ENCODE peak calls at places on chromosomes 2 and 18, in nine cellular contexts. X, T, G, U, A, V, B, F and J are unnamed samples.

GRCh38 chr2:54409752-54410151 is 46.4 kb upstream of the SPTBN1 start:
- DNase-seq in X (no peak), T (peak; percentile 16), G (no peak), U (no peak), A (no peak), V (no peak), B (no peak), F (no peak), J (no peak)

GRCh38 chr2:9975805-9976447 is 24.4 kb downstream of the GRHL1 start:
- DNase-seq in X (no peak), T (peak; percentile 98), G (no peak), U (peak; percentile 97), A (no peak), V (peak; percentile 85), B (peak; percentile 58), F (peak; percentile 31), J (peak; percentile 96)

GRCh38 chr18:44789704-44790103 is 109.0 kb downstream of the SETBP1 start:
- DNase-seq in X (no peak), T (peak; percentile 54), G (no peak), U (peak; percentile 56), A (peak; percentile 48), V (no peak), B (peak; percentile 43), F (no peak), J (no peak)

GRCh38 chr18:12242658-12243260 is 11.4 kb upstream of the CIDEA start:
- DNase-seq in X (no peak), T (no peak), G (no peak), U (no peak), A (no peak), V (no peak), B (no peak), F (no peak), J (no peak)

GRCh38 chr18:21391074-21391673 is 149.1 kb downstream of the GREB1L start:
- DNase-seq in X (no peak), T (peak; percentile 79), G (no peak), U (peak; percentile 85), A (no peak), V (no peak), B (no peak), F (no peak), J (no peak)

GRCh38 chr2:64695656-64696310 is 42.1 kb upstream of the SERTAD2 start:
- DNase-seq in X (no peak), T (peak; percentile 65), G (no peak), U (peak; percentile 38), A (no peak), V (no peak), B (no peak), F (no peak), J (no peak)

GRCh38 chr2:230408244-230408842 is 7.7 kb upstream of the SP100 start:
- DNase-seq in X (no peak), T (peak; percentile 83), G (no peak), U (peak; percentile 94), A (no peak), V (no peak), B (peak; percentile 73), F (no peak), J (peak; percentile 96)

GRCh38 chr2:174023591-174024523 is 58.7 kb upstream of the SP3 start:
- DNase-seq in X (no peak), T (peak; percentile 96), G (peak; percentile 71), U (peak; percentile 98), A (peak; percentile 81), V (peak; percentile 81), B (peak; percentile 77), F (no peak), J (peak; percentile 88)

GRCh38 chr2:124566518-124566970 is 541.5 kb downstream of the CNTNAP5 start:
- DNase-seq in X (no peak), T (no peak), G (no peak), U (no peak), A (no peak), V (no peak), B (no peak), F (no peak), J (no peak)

DNA sequence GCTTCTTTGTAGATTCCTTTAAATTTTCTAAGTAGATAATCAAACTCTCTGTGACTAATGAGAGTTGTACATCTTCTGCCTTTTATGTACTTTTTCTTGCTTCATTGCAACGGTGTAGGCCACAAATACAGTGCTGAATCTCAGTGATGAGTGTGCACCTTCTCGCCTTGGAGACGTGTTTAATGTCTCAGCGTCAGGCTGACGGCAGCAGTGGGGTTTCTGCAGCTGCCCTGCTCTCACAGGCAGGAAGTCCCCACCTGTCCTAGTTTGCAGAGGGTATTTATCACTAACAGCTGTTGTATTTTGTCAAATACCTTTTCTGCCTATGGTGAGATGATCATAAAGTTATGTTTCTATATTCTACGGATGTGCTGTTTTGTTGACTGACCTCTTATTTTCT is 13.3 kb downstream of the AGXT start:
- DNase-seq in X (no peak), T (no peak), G (peak; percentile 9), U (no peak), A (no peak), V (no peak), B (no peak), F (no peak), J (no peak)
- H3K27me3 ChIP-seq in X (peaks cover 62% of the 10 kb centered on the region), T (no peaks in the 10 kb centered on the region), G (no peaks in the 10 kb centered on the region), U (no peaks in the 10 kb centered on the region), A (no peaks in the 10 kb centered on the region), V (peaks cover 13% of the 10 kb centered on the region), B (no peaks in the 10 kb centered on the region), F (peaks cover 12% of the 10 kb centered on the region), J (peaks cover 10% of the 10 kb centered on the region)

DNA sequence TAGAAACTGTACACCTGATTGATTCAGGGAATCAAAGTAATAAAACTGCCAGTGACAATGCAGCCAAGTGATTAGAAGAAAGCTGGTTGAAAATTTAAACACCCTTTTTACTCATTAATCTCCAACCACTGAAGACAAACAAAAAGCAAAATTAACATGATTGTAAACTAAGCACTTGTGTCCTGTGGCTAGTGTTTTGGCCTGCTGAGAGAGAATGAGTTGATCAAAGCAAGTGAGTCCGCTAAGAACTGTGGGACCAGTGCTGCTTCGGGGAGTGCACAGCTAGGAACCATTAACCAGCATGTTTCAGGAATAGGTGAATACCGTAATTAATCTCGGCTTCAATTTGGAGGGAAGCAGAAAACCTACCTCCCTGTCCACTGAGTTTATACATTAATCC is 13.6 kb upstream of the PAPOLG start:
- DNase-seq in X (no peak), T (no peak), G (no peak), U (no peak), A (no peak), V (no peak), B (no peak), F (no peak), J (no peak)
- H3K27me3 ChIP-seq in X (no peaks in the 10 kb centered on the region), T (no peaks in the 10 kb centered on the region), G (peaks cover 10% of the 10 kb centered on the region), U (peaks cover 10% of the 10 kb centered on the region), A (no peaks in the 10 kb centered on the region), V (peaks cover 12% of the 10 kb centered on the region), B (peaks cover 8% of the 10 kb centered on the region), F (peaks cover 36% of the 10 kb centered on the region), J (no peaks in the 10 kb centered on the region)

GRCh38 chr2:26843041-26843440 is 4.9 kb upstream of the DPYSL5 start:
- DNase-seq in X (no peak), T (no peak), G (no peak), U (no peak), A (no peak), V (no peak), B (no peak), F (no peak), J (no peak)

GRCh38 chr2:26838121-26838906 is 9.6 kb upstream of the DPYSL5 start:
- DNase-seq in X (peak; percentile 25), T (peak; percentile 36), G (no peak), U (peak; percentile 55), A (no peak), V (no peak), B (no peak), F (peak; percentile 26), J (peak; percentile 71)

GRCh38 chr2:26845021-26845420 is 2.9 kb upstream of the DPYSL5 start:
- DNase-seq in X (no peak), T (no peak), G (no peak), U (no peak), A (no peak), V (no peak), B (no peak), F (no peak), J (peak; percentile 70)

GRCh38 chr2:26846334-26846863 is 1.5 kb upstream of the DPYSL5 start:
- DNase-seq in X (peak; percentile 79), T (peak; percentile 66), G (peak; percentile 80), U (peak; percentile 92), A (peak; percentile 86), V (peak; percentile 52), B (peak; percentile 64), F (peak; percentile 65), J (peak; percentile 98)

GRCh38 chr2:26840937-26841610 is 6.9 kb upstream of the DPYSL5 start:
- DNase-seq in X (no peak), T (no peak), G (no peak), U (no peak), A (peak; percentile 54), V (no peak), B (no peak), F (no peak), J (peak; percentile 46)
- H3K27me3 ChIP-seq in X (peaks cover 71% of the 10 kb centered on the region), T (peaks cover 7% of the 10 kb centered on the region), G (peaks cover 52% of the 10 kb centered on the region), U (peaks cover 24% of the 10 kb centered on the region), A (peaks cover 52% of the 10 kb centered on the region), V (peaks cover 39% of the 10 kb centered on the region), B (peaks cover 12% of the 10 kb centered on the region), F (peaks cover 34% of the 10 kb centered on the region), J (peaks cover 32% of the 10 kb centered on the region)

GRCh38 chr2:170244555-170244954 is 66.6 kb downstream of the MYO3B start:
- DNase-seq in X (no peak), T (no peak), G (no peak), U (no peak), A (no peak), V (no peak), B (no peak), F (no peak), J (no peak)

GRCh38 chr2:170243898-170244297 is 66.0 kb downstream of the MYO3B start:
- DNase-seq in X (no peak), T (no peak), G (no peak), U (no peak), A (no peak), V (no peak), B (no peak), F (no peak), J (no peak)

GRCh38 chr2:170245312-170245711 is 67.4 kb downstream of the MYO3B start:
- DNase-seq in X (no peak), T (no peak), G (no peak), U (no peak), A (no peak), V (no peak), B (no peak), F (no peak), J (no peak)

GRCh38 chr2:170241731-170242130 is 63.8 kb downstream of the MYO3B start:
- DNase-seq in X (no peak), T (no peak), G (no peak), U (no peak), A (no peak), V (no peak), B (no peak), F (no peak), J (no peak)

DNA sequence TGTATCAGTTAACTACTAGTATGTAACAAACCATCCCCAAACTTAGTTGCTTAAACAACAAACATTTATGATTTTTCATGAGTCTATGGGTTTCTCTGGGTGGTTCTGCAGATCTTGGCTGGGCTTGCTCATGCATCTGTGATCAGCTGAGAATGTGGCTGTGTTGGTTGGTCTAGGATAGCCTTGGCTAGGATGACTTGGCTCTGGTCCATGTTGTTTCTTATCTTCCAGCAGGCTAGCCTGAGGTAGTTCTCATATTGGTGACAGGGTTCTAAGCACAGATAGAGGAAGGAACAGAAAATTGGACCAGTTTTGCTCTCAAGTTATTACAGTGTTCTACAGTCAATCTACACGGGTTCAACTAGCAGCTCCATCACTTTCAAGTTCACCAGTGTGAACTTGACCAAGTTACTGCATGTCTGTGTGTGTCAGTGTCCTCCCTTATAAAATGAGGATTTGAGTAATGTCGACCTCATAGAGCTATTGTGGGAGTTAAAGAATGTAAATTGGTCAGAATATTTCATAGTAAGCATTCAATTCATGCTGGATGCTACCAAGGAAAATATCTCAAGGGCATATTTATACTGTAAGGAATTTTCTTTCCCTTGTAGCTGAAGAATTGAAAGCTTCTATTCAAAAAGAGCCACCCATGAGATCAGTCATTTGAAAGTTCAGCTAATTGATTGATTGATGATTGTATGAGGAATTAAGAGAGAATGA is 65.3 kb downstream of the MYO3B start:
- DNase-seq in X (no peak), T (no peak), G (no peak), U (no peak), A (no peak), V (no peak), B (no peak), F (no peak), J (no peak)
- H3K27me3 ChIP-seq in X (no peaks in the 10 kb centered on the region), T (peaks cover 5% of the 10 kb centered on the region), G (peaks cover 3% of the 10 kb centered on the region), U (peaks cover 8% of the 10 kb centered on the region), A (no peaks in the 10 kb centered on the region), V (peaks cover 14% of the 10 kb centered on the region), B (peaks cover 15% of the 10 kb centered on the region), F (no peaks in the 10 kb centered on the region), J (peaks cover 22% of the 10 kb centered on the region)